ENCODE peak calls at places on chromosomes 5 and 9, in ten cellular contexts. One of them, this sample, is unnamed.

GRCh38 chr5:135150767-135151166 is 116.7 kb upstream of the PITX1 start:
- DNase-seq in glutamatergic neuron: no peak
- DNase-seq in coronary artery: no peak
- DNase-seq in posterior vena cava: no peak
- DNase-seq in HTR-8/SVneo: no peak
- DNase-seq in GM23338: no peak
- DNase-seq in amniotic stem cell: no peak
- DNase-seq in NCI-H1092 treated with DMSO at 0.1 percent for 48 hours: no peak
- DNase-seq in hepatocyte: no peak
- DNase-seq in DMS153: no peak
- DNase-seq in this sample: no peak

GRCh38 chr5:74521401-74521800 is 119.1 kb downstream of the ENC1 start:
- DNase-seq in coronary artery: no peak
- DNase-seq in GM23338: no peak
- DNase-seq in NCI-H1092 treated with DMSO at 0.1 percent for 48 hours: no peak
- DNase-seq in posterior vena cava: no peak
- DNase-seq in DMS153: no peak
- DNase-seq in glutamatergic neuron: no peak
- DNase-seq in HTR-8/SVneo: no peak
- DNase-seq in amniotic stem cell: no peak
- DNase-seq in hepatocyte: no peak
- DNase-seq in this sample: no peak

GRCh38 chr5:96680759-96681158 is 18.6 kb downstream of the CAST start:
- DNase-seq in NCI-H1092 treated with DMSO at 0.1 percent for 48 hours: no peak
- DNase-seq in glutamatergic neuron: no peak
- DNase-seq in coronary artery: no peak
- DNase-seq in hepatocyte: no peak
- DNase-seq in DMS153: no peak
- DNase-seq in HTR-8/SVneo: no peak
- DNase-seq in GM23338: no peak
- DNase-seq in amniotic stem cell: no peak
- DNase-seq in posterior vena cava: no peak
- DNase-seq in this sample: no peak

GRCh38 chr5:180618830-180619562 is 27.7 kb upstream of the SCGB3A1 start:
- DNase-seq in hepatocyte: peak
- DNase-seq in NCI-H1092 treated with DMSO at 0.1 percent for 48 hours: no peak
- DNase-seq in HTR-8/SVneo: no peak
- DNase-seq in glutamatergic neuron: peak
- DNase-seq in coronary artery: no peak
- DNase-seq in posterior vena cava: no peak
- DNase-seq in DMS153: no peak
- DNase-seq in amniotic stem cell: no peak
- DNase-seq in GM23338: peak
- DNase-seq in this sample: peak

GRCh38 chr9:111066427-111066826 is 28.2 kb upstream of the LPAR1 start:
- DNase-seq in coronary artery: no peak
- DNase-seq in posterior vena cava: no peak
- DNase-seq in GM23338: no peak
- DNase-seq in amniotic stem cell: no peak
- DNase-seq in hepatocyte: no peak
- DNase-seq in DMS153: no peak
- DNase-seq in HTR-8/SVneo: no peak
- DNase-seq in glutamatergic neuron: no peak
- DNase-seq in NCI-H1092 treated with DMSO at 0.1 percent for 48 hours: no peak
- DNase-seq in this sample: no peak

GRCh38 chr9:96638606-96639364 is 16.3 kb downstream of the PRXL2C start:
- DNase-seq in posterior vena cava: no peak
- DNase-seq in coronary artery: no peak
- DNase-seq in GM23338: peak
- DNase-seq in amniotic stem cell: no peak
- DNase-seq in DMS153: no peak
- DNase-seq in hepatocyte: no peak
- DNase-seq in HTR-8/SVneo: no peak
- DNase-seq in glutamatergic neuron: no peak
- DNase-seq in NCI-H1092 treated with DMSO at 0.1 percent for 48 hours: no peak
- DNase-seq in this sample: no peak

GRCh38 chr9:113541019-113541900 is 77.7 kb downstream of the RGS3 start:
- DNase-seq in coronary artery: peak
- DNase-seq in glutamatergic neuron: peak
- DNase-seq in posterior vena cava: peak
- DNase-seq in NCI-H1092 treated with DMSO at 0.1 percent for 48 hours: no peak
- DNase-seq in HTR-8/SVneo: no peak
- DNase-seq in GM23338: peak
- DNase-seq in amniotic stem cell: no peak
- DNase-seq in DMS153: no peak
- DNase-seq in hepatocyte: peak
- DNase-seq in this sample: no peak

GRCh38 chr5:55003432-55004065 is 18.2 kb upstream of the ESM1 start:
- DNase-seq in GM23338: no peak
- DNase-seq in hepatocyte: no peak
- DNase-seq in NCI-H1092 treated with DMSO at 0.1 percent for 48 hours: no peak
- DNase-seq in glutamatergic neuron: no peak
- DNase-seq in HTR-8/SVneo: no peak
- DNase-seq in coronary artery: no peak
- DNase-seq in posterior vena cava: no peak
- DNase-seq in amniotic stem cell: no peak
- DNase-seq in DMS153: no peak
- DNase-seq in this sample: no peak

GRCh38 chr9:75064307-75065025 is 23.5 kb downstream of the NMRK1 start:
- DNase-seq in NCI-H1092 treated with DMSO at 0.1 percent for 48 hours: no peak
- DNase-seq in coronary artery: no peak
- DNase-seq in glutamatergic neuron: no peak
- DNase-seq in amniotic stem cell: peak
- DNase-seq in posterior vena cava: no peak
- DNase-seq in DMS153: no peak
- DNase-seq in GM23338: no peak
- DNase-seq in HTR-8/SVneo: no peak
- DNase-seq in hepatocyte: no peak
- DNase-seq in this sample: no peak

GRCh38 chr9:4097991-4098390 is 201.9 kb downstream of the GLIS3 start:
- DNase-seq in glutamatergic neuron: no peak
- DNase-seq in hepatocyte: no peak
- DNase-seq in DMS153: no peak
- DNase-seq in posterior vena cava: no peak
- DNase-seq in coronary artery: no peak
- DNase-seq in NCI-H1092 treated with DMSO at 0.1 percent for 48 hours: no peak
- DNase-seq in GM23338: no peak
- DNase-seq in amniotic stem cell: no peak
- DNase-seq in HTR-8/SVneo: no peak
- DNase-seq in this sample: no peak

GRCh38 chr9:114953917-114954316 is 23.5 kb upstream of the TNFSF8 start:
- DNase-seq in amniotic stem cell: no peak
- DNase-seq in HTR-8/SVneo: peak
- DNase-seq in glutamatergic neuron: no peak
- DNase-seq in coronary artery: no peak
- DNase-seq in GM23338: no peak
- DNase-seq in NCI-H1092 treated with DMSO at 0.1 percent for 48 hours: no peak
- DNase-seq in DMS153: no peak
- DNase-seq in posterior vena cava: peak
- DNase-seq in hepatocyte: peak
- DNase-seq in this sample: no peak

GRCh38 chr5:96567188-96567587 is 95.0 kb upstream of the CAST start:
- DNase-seq in amniotic stem cell: no peak
- DNase-seq in DMS153: no peak
- DNase-seq in HTR-8/SVneo: peak
- DNase-seq in GM23338: no peak
- DNase-seq in coronary artery: no peak
- DNase-seq in NCI-H1092 treated with DMSO at 0.1 percent for 48 hours: no peak
- DNase-seq in hepatocyte: no peak
- DNase-seq in posterior vena cava: no peak
- DNase-seq in glutamatergic neuron: no peak
- DNase-seq in this sample: no peak

GRCh38 chr5:175652741-175653663 is 4.9 kb upstream of the HRH2 start:
- DNase-seq in posterior vena cava: peak
- DNase-seq in glutamatergic neuron: no peak
- DNase-seq in hepatocyte: no peak
- DNase-seq in DMS153: no peak
- DNase-seq in GM23338: no peak
- DNase-seq in coronary artery: no peak
- DNase-seq in amniotic stem cell: no peak
- DNase-seq in NCI-H1092 treated with DMSO at 0.1 percent for 48 hours: no peak
- DNase-seq in HTR-8/SVneo: no peak
- DNase-seq in this sample: peak

GRCh38 chr9:132049323-132049882 is 30.3 kb downstream of the MED27 start:
- DNase-seq in coronary artery: no peak
- DNase-seq in NCI-H1092 treated with DMSO at 0.1 percent for 48 hours: no peak
- DNase-seq in GM23338: no peak
- DNase-seq in glutamatergic neuron: no peak
- DNase-seq in posterior vena cava: no peak
- DNase-seq in hepatocyte: no peak
- DNase-seq in HTR-8/SVneo: no peak
- DNase-seq in DMS153: no peak
- DNase-seq in amniotic stem cell: no peak
- DNase-seq in this sample: no peak

GRCh38 chr5:179113945-179114641 is 53.9 kb downstream of the ZNF354C start:
- DNase-seq in DMS153: no peak
- DNase-seq in NCI-H1092 treated with DMSO at 0.1 percent for 48 hours: no peak
- DNase-seq in HTR-8/SVneo: no peak
- DNase-seq in hepatocyte: no peak
- DNase-seq in glutamatergic neuron: no peak
- DNase-seq in coronary artery: peak
- DNase-seq in amniotic stem cell: no peak
- DNase-seq in posterior vena cava: peak
- DNase-seq in GM23338: no peak
- DNase-seq in this sample: no peak

GRCh38 chr5:154143121-154143725 is 47.3 kb upstream of the GALNT10 start:
- DNase-seq in amniotic stem cell: no peak
- DNase-seq in posterior vena cava: no peak
- DNase-seq in GM23338: no peak
- DNase-seq in glutamatergic neuron: no peak
- DNase-seq in coronary artery: no peak
- DNase-seq in hepatocyte: no peak
- DNase-seq in NCI-H1092 treated with DMSO at 0.1 percent for 48 hours: no peak
- DNase-seq in HTR-8/SVneo: no peak
- DNase-seq in DMS153: no peak
- DNase-seq in this sample: no peak

GRCh38 chr9:137647096-137647709 is 28.4 kb downstream of the EHMT1 start:
- DNase-seq in glutamatergic neuron: peak
- DNase-seq in HTR-8/SVneo: no peak
- DNase-seq in NCI-H1092 treated with DMSO at 0.1 percent for 48 hours: no peak
- DNase-seq in amniotic stem cell: no peak
- DNase-seq in coronary artery: no peak
- DNase-seq in GM23338: no peak
- DNase-seq in posterior vena cava: peak
- DNase-seq in hepatocyte: no peak
- DNase-seq in DMS153: no peak
- DNase-seq in this sample: no peak

GRCh38 chr5:55226027-55226933 is 835 bp downstream of the MCIDAS start:
- DNase-seq in GM23338: peak
- DNase-seq in NCI-H1092 treated with DMSO at 0.1 percent for 48 hours: peak
- DNase-seq in DMS153: peak
- DNase-seq in coronary artery: no peak
- DNase-seq in HTR-8/SVneo: peak
- DNase-seq in amniotic stem cell: no peak
- DNase-seq in hepatocyte: peak
- DNase-seq in posterior vena cava: no peak
- DNase-seq in glutamatergic neuron: peak
- DNase-seq in this sample: no peak

GRCh38 chr9:88258587-88258986 is 120.3 kb upstream of the SPATA31C2 start:
- DNase-seq in glutamatergic neuron: no peak
- DNase-seq in posterior vena cava: no peak
- DNase-seq in hepatocyte: peak
- DNase-seq in GM23338: no peak
- DNase-seq in amniotic stem cell: no peak
- DNase-seq in DMS153: no peak
- DNase-seq in HTR-8/SVneo: no peak
- DNase-seq in NCI-H1092 treated with DMSO at 0.1 percent for 48 hours: no peak
- DNase-seq in coronary artery: no peak
- DNase-seq in this sample: no peak

GRCh38 chr5:142475102-142475501 is 150.3 kb upstream of the SPRY4 start:
- DNase-seq in DMS153: no peak
- DNase-seq in HTR-8/SVneo: no peak
- DNase-seq in hepatocyte: no peak
- DNase-seq in NCI-H1092 treated with DMSO at 0.1 percent for 48 hours: no peak
- DNase-seq in GM23338: peak
- DNase-seq in posterior vena cava: no peak
- DNase-seq in amniotic stem cell: no peak
- DNase-seq in glutamatergic neuron: no peak
- DNase-seq in coronary artery: no peak
- DNase-seq in this sample: no peak

GRCh38 chr5:86968311-86968753 is 299.4 kb upstream of the RASA1 start:
- DNase-seq in amniotic stem cell: peak
- DNase-seq in hepatocyte: peak
- DNase-seq in coronary artery: no peak
- DNase-seq in GM23338: peak
- DNase-seq in glutamatergic neuron: no peak
- DNase-seq in HTR-8/SVneo: peak
- DNase-seq in NCI-H1092 treated with DMSO at 0.1 percent for 48 hours: peak
- DNase-seq in posterior vena cava: no peak
- DNase-seq in DMS153: no peak
- DNase-seq in this sample: peak

GRCh38 chr9:35842020-35842745 is 13.2 kb downstream of the TMEM8B start:
- DNase-seq in coronary artery: no peak
- DNase-seq in glutamatergic neuron: no peak
- DNase-seq in GM23338: no peak
- DNase-seq in hepatocyte: no peak
- DNase-seq in NCI-H1092 treated with DMSO at 0.1 percent for 48 hours: no peak
- DNase-seq in amniotic stem cell: no peak
- DNase-seq in DMS153: no peak
- DNase-seq in HTR-8/SVneo: no peak
- DNase-seq in posterior vena cava: peak
- DNase-seq in this sample: no peak

GRCh38 chr5:149381986-149382338 is 2.9 kb upstream of the IL17B start:
- DNase-seq in NCI-H1092 treated with DMSO at 0.1 percent for 48 hours: peak
- DNase-seq in glutamatergic neuron: peak
- DNase-seq in amniotic stem cell: no peak
- DNase-seq in coronary artery: peak
- DNase-seq in GM23338: peak
- DNase-seq in HTR-8/SVneo: peak
- DNase-seq in posterior vena cava: peak
- DNase-seq in DMS153: peak
- DNase-seq in hepatocyte: peak
- DNase-seq in this sample: no peak

GRCh38 chr5:103120607-103121200 is 603 bp downstream of the PPIP5K2 start:
- DNase-seq in amniotic stem cell: no peak
- DNase-seq in HTR-8/SVneo: peak
- DNase-seq in GM23338: peak
- DNase-seq in glutamatergic neuron: no peak
- DNase-seq in hepatocyte: peak
- DNase-seq in posterior vena cava: peak
- DNase-seq in coronary artery: no peak
- DNase-seq in NCI-H1092 treated with DMSO at 0.1 percent for 48 hours: peak
- DNase-seq in DMS153: no peak
- DNase-seq in this sample: no peak

GRCh38 chr9:84325347-84325982 is 15.1 kb downstream of the SLC28A3 start:
- DNase-seq in NCI-H1092 treated with DMSO at 0.1 percent for 48 hours: no peak
- DNase-seq in glutamatergic neuron: no peak
- DNase-seq in posterior vena cava: no peak
- DNase-seq in DMS153: no peak
- DNase-seq in coronary artery: no peak
- DNase-seq in amniotic stem cell: no peak
- DNase-seq in GM23338: no peak
- DNase-seq in HTR-8/SVneo: no peak
- DNase-seq in hepatocyte: peak
- DNase-seq in this sample: no peak

GRCh38 chr5:127313847-127314473 is 23.4 kb downstream of the MEGF10 start:
- DNase-seq in posterior vena cava: peak
- DNase-seq in glutamatergic neuron: peak
- DNase-seq in coronary artery: no peak
- DNase-seq in hepatocyte: peak
- DNase-seq in HTR-8/SVneo: peak
- DNase-seq in GM23338: peak
- DNase-seq in NCI-H1092 treated with DMSO at 0.1 percent for 48 hours: peak
- DNase-seq in DMS153: no peak
- DNase-seq in amniotic stem cell: no peak
- DNase-seq in this sample: no peak

GRCh38 chr9:76624381-76625048 is 139.7 kb upstream of the PCA3 start:
- DNase-seq in DMS153: no peak
- DNase-seq in NCI-H1092 treated with DMSO at 0.1 percent for 48 hours: no peak
- DNase-seq in amniotic stem cell: no peak
- DNase-seq in coronary artery: no peak
- DNase-seq in hepatocyte: no peak
- DNase-seq in posterior vena cava: no peak
- DNase-seq in HTR-8/SVneo: no peak
- DNase-seq in GM23338: no peak
- DNase-seq in glutamatergic neuron: no peak
- DNase-seq in this sample: no peak

GRCh38 chr9:121966706-121967105 is 126.4 kb downstream of the TTLL11 start:
- DNase-seq in NCI-H1092 treated with DMSO at 0.1 percent for 48 hours: no peak
- DNase-seq in hepatocyte: no peak
- DNase-seq in DMS153: no peak
- DNase-seq in HTR-8/SVneo: no peak
- DNase-seq in glutamatergic neuron: no peak
- DNase-seq in posterior vena cava: no peak
- DNase-seq in coronary artery: no peak
- DNase-seq in amniotic stem cell: no peak
- DNase-seq in GM23338: no peak
- DNase-seq in this sample: no peak